ENCODE peak calls at places on chromosome 21, in four cellular contexts. H is central memory CD4-positive, alpha-beta T cell; D is activated T-cell treated with anti-CD3 and anti-CD28 coated beads for 4 hours; F is AML-193. R is an unnamed sample.

GRCh38 chr21:42527127-42527488 is 13.5 kb downstream of the SLC37A1 start:
- DNase-seq in D (no peak), H (no peak), F (no peak), R (no peak)

GRCh38 chr21:35428041-35428400 is 378.9 kb upstream of the RUNX1 start:
- DNase-seq in F (peak; percentile 71), D (no peak), H (no peak), R (no peak)

GRCh38 chr21:14964658-14965057 is 100.1 kb downstream of the NRIP1 start:
- DNase-seq in D (no peak), F (no peak), H (no peak), R (no peak)

GRCh38 chr21:42080788-42081083 is 9.6 kb downstream of the UMODL1 start:
- DNase-seq in H (no peak), F (no peak), D (no peak), R (no peak)

GRCh38 chr21:17889171-17889570 is 70.0 kb upstream of the C21orf91 start:
- DNase-seq in F (no peak), D (no peak), H (no peak), R (no peak)

GRCh38 chr21:33256019-33256418 is 10.1 kb upstream of the IL10RB start:
- DNase-seq in D (no peak), F (no peak), H (no peak), R (no peak)

GRCh38 chr21:39602793-39603192 is 9.9 kb upstream of the B3GALT5 start:
- DNase-seq in H (no peak), F (no peak), D (no peak), R (no peak)

GRCh38 chr21:14773777-14774345 is 227.7 kb upstream of the SAMSN1 start:
- DNase-seq in F (peak; percentile 53), H (peak; percentile 22), D (peak; percentile 51), R (no peak)

GRCh38 chr21:28272272-28272992 is 720.2 kb downstream of the LTN1 start:
- DNase-seq in H (no peak), F (no peak), D (no peak), R (no peak)

GRCh38 chr21:34113842-34114241 is 40.5 kb downstream of the MRPS6 start:
- DNase-seq in H (no peak), F (no peak), D (no peak), R (no peak)

GRCh38 chr21:35294231-35294898 is 245.3 kb upstream of the RUNX1 start:
- DNase-seq in H (no peak), F (no peak), D (no peak), R (no peak)

GRCh38 chr21:15522148-15522547 is 207.6 kb upstream of the USP25 start:
- DNase-seq in H (no peak), F (no peak), D (no peak), R (no peak)

GRCh38 chr21:34885125-34885524 is 164.0 kb downstream of the RUNX1 start:
- DNase-seq in H (no peak), D (no peak), F (no peak), R (no peak)

GRCh38 chr21:44547656-44548331 is 3.5 kb downstream of the KRTAP10-2 start:
- DNase-seq in D (no peak), H (peak; percentile 48), F (no peak), R (no peak)

GRCh38 chr21:42010507-42011493 is 640 bp upstream of the ZBTB21 start:
- DNase-seq in D (peak; percentile 20), F (no peak), H (peak; percentile 28), R (no peak)

GRCh38 chr21:34846601-34847112 is 177.9 kb downstream of the CLIC6 start:
- DNase-seq in D (no peak), H (no peak), F (no peak), R (no peak)

GRCh38 chr21:45001134-45002095 is 61.6 kb downstream of the SLX9 start:
- DNase-seq in D (no peak), H (no peak), F (no peak), R (peak; percentile 63)

GRCh38 chr21:35565204-35565611 is 495.1 kb downstream of the SETD4 start:
- DNase-seq in F (no peak), D (no peak), H (no peak), R (no peak)

GRCh38 chr21:45439901-45440461 is 35.0 kb downstream of the COL18A1 start:
- DNase-seq in D (no peak), F (no peak), H (no peak), R (no peak)

GRCh38 chr21:24995206-24995605 is 612.1 kb downstream of the MRPL39 start:
- DNase-seq in D (no peak), H (no peak), F (no peak), R (no peak)

GRCh38 chr21:34205811-34206635 is 132.6 kb downstream of the MRPS6 start:
- DNase-seq in F (no peak), D (no peak), H (no peak), R (no peak)

GRCh38 chr21:45018131-45019075 is 56.0 kb upstream of the ADARB1 start:
- DNase-seq in F (no peak), H (no peak), D (no peak), R (no peak)

R was measured in frontal cortex.